ENCODE peak calls at places on chromosomes 1 and 21, in five cellular contexts. Q is stomach, C is GM06990, L is fibroblast of villous mesenchyme, U is suprapubic skin. W is an unnamed sample.

GRCh38 chr1:86753700-86754099 is 49.3 kb downstream of the SH3GLB1 start:
- DNase-seq in U (no peak), Q (no peak), L (no peak), C (no peak), W (no peak)

GRCh38 chr1:78061825-78062523 is 16.2 kb downstream of the GIPC2 start:
- DNase-seq in Q (no peak), U (no peak), C (no peak), L (peak), W (no peak)

GRCh38 chr1:15065736-15066135 is 87.8 kb upstream of the TMEM51 start:
- DNase-seq in L (no peak), Q (no peak), U (no peak), C (no peak), W (no peak)

GRCh38 chr1:114196992-114197907 is 43.6 kb upstream of the SYT6 start:
- DNase-seq in Q (no peak), C (no peak), U (no peak), L (no peak), W (no peak)

GRCh38 chr1:115227683-115228082 is 110.4 kb downstream of the NGF start:
- DNase-seq in C (no peak), L (peak), Q (no peak), U (no peak), W (no peak)

GRCh38 chr1:34985063-34985770 is at the start of gene TMEM35B:
- DNase-seq in L (peak), C (peak), Q (peak), U (peak), W (peak)

GRCh38 chr1:109650609-109651008 is 5.3 kb upstream of the GSTM4 start:
- DNase-seq in L (no peak), C (no peak), Q (no peak), U (no peak), W (no peak)

GRCh38 chr1:2778220-2778592 is 23.3 kb downstream of the TTC34 start:
- DNase-seq in U (peak), Q (no peak), C (no peak), L (no peak), W (no peak)

GRCh38 chr1:201072149-201072548 is 40.1 kb downstream of the CACNA1S start:
- DNase-seq in C (no peak), Q (no peak), L (no peak), U (no peak), W (no peak)

GRCh38 chr1:200183637-200184036 is 156.1 kb downstream of the NR5A2 start:
- DNase-seq in C (no peak), U (no peak), L (peak), Q (no peak), W (no peak)

GRCh38 chr1:223712184-223712855 is at the start of gene CAPN2:
- DNase-seq in L (peak), Q (peak), C (peak), U (peak), W (peak)

DNA sequence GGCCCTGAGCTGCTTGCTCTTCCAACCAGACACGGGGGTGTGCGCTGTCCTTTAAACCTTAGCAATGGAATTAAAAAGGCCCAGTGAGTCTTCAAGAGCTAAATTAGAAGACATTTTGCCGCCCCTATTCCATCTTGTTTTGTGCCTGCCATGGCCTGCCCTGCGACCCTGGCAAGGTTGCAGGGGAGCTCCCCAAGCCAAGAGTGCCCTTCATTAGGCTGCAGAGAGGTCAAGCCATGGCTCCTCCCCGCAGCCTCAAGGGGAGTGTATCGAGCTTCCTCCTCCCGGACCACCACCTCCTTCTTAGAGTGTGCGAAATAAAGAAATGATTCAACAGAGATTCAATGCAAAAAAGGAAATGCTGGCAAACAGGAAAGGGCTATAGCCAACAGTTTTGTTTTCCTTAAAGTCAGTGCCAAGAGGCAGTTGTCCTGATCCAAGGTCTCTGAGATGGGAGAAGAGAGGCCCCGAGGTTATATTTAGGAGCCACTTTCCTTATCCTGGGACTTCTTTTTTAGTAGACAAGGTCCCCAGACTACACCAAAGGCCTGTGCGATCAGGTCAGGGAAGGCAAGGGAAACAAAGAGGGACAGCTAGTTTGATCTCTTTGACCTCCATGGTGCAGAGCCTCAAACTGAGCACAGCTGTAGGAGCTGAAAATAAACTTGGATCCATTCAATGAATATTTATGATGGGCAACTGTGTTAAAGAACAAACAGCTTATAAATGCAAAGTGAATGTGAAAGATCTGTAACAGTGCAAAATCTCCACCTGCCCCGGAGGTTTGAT is 256.4 kb downstream of the DYRK1A start:
- DNase-seq in C (no peak), L (no peak), U (no peak), Q (no peak), W (no peak)
- TF ChIP-seq CTCF in C (no peak), L (no peak), U (no peak), Q (no peak), W (no peak)

DNA sequence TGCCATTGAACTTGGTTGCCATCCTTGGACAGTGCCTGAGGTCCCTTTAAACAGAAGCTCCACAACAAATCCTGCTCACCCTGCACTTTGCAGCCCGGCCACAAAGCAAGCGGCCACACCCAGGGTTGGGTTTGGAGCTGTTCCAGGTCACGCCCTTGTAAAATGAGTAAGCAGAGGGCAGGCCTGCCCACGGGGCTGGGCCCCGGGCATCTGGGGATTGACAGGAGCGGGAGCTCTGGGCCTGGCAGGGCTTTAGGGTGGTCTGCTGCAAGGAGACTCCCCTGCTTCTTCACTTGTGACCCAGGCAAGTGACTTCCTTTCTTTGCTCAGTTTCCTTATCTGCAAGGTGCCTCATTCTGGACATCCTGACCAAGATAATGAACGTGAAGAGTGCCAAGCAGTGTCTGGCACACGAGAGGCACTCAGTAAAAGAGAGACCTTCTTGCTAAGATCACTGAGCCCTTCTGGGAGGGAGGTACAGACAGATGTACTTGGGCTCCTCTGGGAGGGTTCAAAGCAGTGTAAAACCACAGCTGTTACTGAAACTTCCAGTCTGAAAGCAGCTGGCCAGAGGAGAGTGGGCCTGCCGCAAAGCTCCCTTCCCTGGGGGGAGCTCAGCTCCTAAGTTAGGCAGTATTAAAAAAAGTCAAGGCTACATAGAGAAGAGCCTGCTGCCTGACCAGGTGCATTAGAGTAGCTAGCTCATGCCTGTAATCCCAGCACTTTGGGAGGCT is 2.6 kb downstream of the E2F2 start:
- DNase-seq in Q (peak), U (peak), L (peak), C (peak), W (no peak)
- TF ChIP-seq CTCF in Q (no peak), U (no peak), L (no peak), C (no peak), W (no peak)

DNA sequence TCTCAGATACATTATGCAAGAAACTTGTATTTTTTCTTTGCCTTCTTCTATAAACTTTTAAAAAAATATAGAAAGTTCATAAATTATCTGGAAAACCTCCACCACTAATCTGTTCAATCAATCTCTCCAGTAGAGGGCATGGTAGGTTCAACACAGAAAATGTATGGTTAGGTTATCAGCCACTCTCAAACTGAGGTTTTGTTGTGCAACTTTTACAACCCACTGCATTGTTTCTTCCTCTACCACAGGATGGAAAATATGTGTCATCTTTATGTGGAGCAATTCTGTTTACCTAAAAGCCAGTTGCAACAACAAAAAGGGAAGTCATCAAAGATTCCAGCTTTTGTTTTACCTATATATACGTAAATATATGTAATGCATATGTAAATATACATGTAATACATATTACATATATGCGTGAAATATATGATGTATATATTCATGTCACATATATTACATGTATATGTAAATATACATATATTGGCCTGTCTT is 3.0 kb upstream of the RGS2 start:
- DNase-seq in Q (no peak), L (peak), U (no peak), C (peak), W (no peak)
- TF ChIP-seq CTCF in Q (peak), L (peak), U (peak), C (peak), W (peak)

DNA sequence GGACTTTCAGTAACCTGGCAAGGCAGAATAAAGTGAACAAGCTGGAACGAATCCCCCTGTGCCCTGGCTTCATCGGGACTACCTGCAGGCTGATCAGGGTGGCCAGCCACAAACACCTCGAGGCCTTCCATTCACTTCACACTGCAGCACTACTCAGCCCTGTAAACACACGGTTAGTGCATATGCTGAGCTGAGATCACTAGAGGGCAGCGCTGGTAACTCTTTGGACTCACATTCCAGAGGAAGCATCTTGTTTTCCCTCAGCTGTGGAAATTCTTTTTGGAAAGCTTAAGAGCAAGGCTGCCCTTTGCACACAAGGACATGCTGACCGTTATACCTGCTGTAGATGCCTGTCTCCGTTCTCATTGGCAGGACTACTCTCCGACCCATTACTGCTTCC is 32.1 kb downstream of the PCSK9 start:
- DNase-seq in C (no peak), U (no peak), L (peak), Q (no peak), W (no peak)
- TF ChIP-seq CTCF in C (peak), U (no peak), L (peak), Q (no peak), W (peak)

W was measured in type B pancreatic cell.